ENCODE peak calls at places on chromosomes 2 and 18, in six cellular contexts. A, E, N, B, Z and P are unnamed samples.

GRCh38 chr2:106885981-106886915 is at the start of gene ST6GAL2:
- DNase-seq in B (peak), N (peak), Z (peak), E (no peak), A (peak), P (peak)

GRCh38 chr2:226327830-226328229 is 471.8 kb downstream of the IRS1 start:
- DNase-seq in E (no peak), B (no peak), A (no peak), N (peak), Z (no peak), P (no peak)

GRCh38 chr2:239386001-239386670 is 14.7 kb downstream of the HDAC4 start:
- DNase-seq in E (no peak), N (no peak), Z (no peak), A (no peak), B (no peak), P (no peak)

GRCh38 chr2:42195559-42195958 is 26.4 kb downstream of the EML4 start:
- DNase-seq in Z (no peak), N (peak), A (no peak), B (no peak), E (no peak), P (no peak)

GRCh38 chr18:45688834-45689233 is 35.1 kb upstream of the SLC14A1 start:
- DNase-seq in A (peak), N (no peak), Z (no peak), B (peak), E (peak), P (peak)

GRCh38 chr18:77095356-77096030 is 37.1 kb downstream of the MBP start:
- DNase-seq in B (no peak), Z (no peak), N (no peak), A (no peak), E (no peak), P (no peak)

GRCh38 chr18:60466671-60467070 is 94.1 kb upstream of the MC4R start:
- DNase-seq in Z (no peak), B (no peak), A (no peak), E (no peak), N (no peak), P (no peak)

GRCh38 chr2:203535784-203536590 is 886 bp upstream of the RAPH1 start:
- DNase-seq in Z (no peak), E (no peak), B (no peak), N (no peak), A (no peak), P (no peak)

GRCh38 chr18:23380001-23380550 is 73.0 kb upstream of the RIOK3 start:
- DNase-seq in Z (no peak), A (no peak), E (no peak), N (no peak), B (no peak), P (no peak)

GRCh38 chr2:112583497-112584133 is 794 bp upstream of the CHCHD5 start:
- DNase-seq in B (no peak), N (no peak), E (no peak), A (peak), Z (peak), P (no peak)

GRCh38 chr18:58309099-58309498 is 265.1 kb downstream of the NEDD4L start:
- DNase-seq in E (no peak), Z (no peak), A (no peak), N (no peak), B (no peak), P (no peak)

GRCh38 chr2:189249171-189249570 is 69.6 kb upstream of the COL5A2 start:
- DNase-seq in Z (no peak), E (no peak), B (no peak), A (no peak), N (no peak), P (no peak)

GRCh38 chr2:62306751-62307468 is 111.0 kb downstream of the B3GNT2 start:
- DNase-seq in E (peak), N (peak), Z (peak), A (no peak), B (no peak), P (peak)

GRCh38 chr2:66434679-66435548 is at the start of gene MEIS1:
- DNase-seq in A (peak), Z (peak), E (peak), N (peak), B (no peak), P (peak)

GRCh38 chr2:102618452-102619413 is 620 bp upstream of the SLC9A2 start:
- DNase-seq in Z (no peak), E (peak), B (peak), N (no peak), A (no peak), P (peak)

GRCh38 chr2:118351796-118352195 is 263.5 kb downstream of the INSIG2 start:
- DNase-seq in Z (no peak), E (no peak), N (no peak), A (no peak), B (no peak), P (no peak)

GRCh38 chr2:210086292-210086691 is 83.9 kb downstream of the RPE start:
- DNase-seq in N (no peak), E (no peak), A (no peak), B (no peak), Z (no peak), P (no peak)

GRCh38 chr2:226794077-226794670 is 5.4 kb downstream of the IRS1 start:
- DNase-seq in E (no peak), N (no peak), Z (no peak), B (no peak), A (no peak), P (no peak)

GRCh38 chr18:12906119-12906518 is 22.1 kb upstream of the PTPN2 start:
- DNase-seq in E (no peak), Z (no peak), A (no peak), N (no peak), B (no peak), P (no peak)

GRCh38 chr18:35852786-35853185 is 119.7 kb upstream of the RMP24 start:
- DNase-seq in B (no peak), Z (no peak), E (no peak), A (no peak), N (no peak), P (no peak)

GRCh38 chr18:59318460-59318859 is at the start of gene CPLX4:
- DNase-seq in Z (no peak), N (no peak), B (no peak), E (no peak), A (no peak), P (no peak)